ENCODE peak calls at places on chromosomes 4 and X, in six cellular contexts. A is stimulated activated CD8-positive, alpha-beta memory T cell treated with anti-CD3 and anti-CD28 coated beads, Interleukin-4, amount 100 ng/mL, for 1 hour; F is GM23248; G is cardiac fibroblast; N is NCI-H524; I is ACHN. R is an unnamed sample.

GRCh38 chrX:139834879-139835278 is 98.0 kb downstream of the ATP11C start:
- DNase-seq in A (no peak), F (no peak), G (no peak), N (no peak), I (no peak), R (no peak)

GRCh38 chrX:53223955-53224859 is 800 bp downstream of the KDM5C start:
- DNase-seq in A (no peak), F (peak), G (peak), N (no peak), I (peak), R (no peak)

GRCh38 chrX:102867254-102867653 is 69.8 kb upstream of the RAB40AL start:
- DNase-seq in A (no peak), F (no peak), G (no peak), N (no peak), I (no peak), R (no peak)

GRCh38 chrX:46317158-46317557 is 228.1 kb downstream of the ZNF674 start:
- DNase-seq in A (no peak), F (no peak), G (no peak), N (no peak), I (no peak), R (no peak)

GRCh38 chr4:8502836-8503585 is 62.4 kb downstream of the TRMT44 start:
- DNase-seq in A (no peak), F (no peak), G (peak), N (no peak), I (no peak), R (no peak)

GRCh38 chr4:165991325-165992180 is 118.5 kb downstream of the TLL1 start:
- DNase-seq in A (no peak), F (peak), G (peak), N (no peak), I (no peak), R (no peak)

GRCh38 chr4:177511611-177512010 is 69.4 kb upstream of the AGA start:
- DNase-seq in A (no peak), F (no peak), G (no peak), N (no peak), I (no peak), R (no peak)

GRCh38 chr4:113637363-113637762 is 124.2 kb downstream of the CAMK2D start:
- DNase-seq in A (no peak), F (peak), G (peak), N (no peak), I (no peak), R (no peak)

GRCh38 chr4:65825121-65825520 is 154.8 kb upstream of the EPHA5 start:
- DNase-seq in A (no peak), F (no peak), G (peak), N (no peak), I (no peak), R (no peak)

GRCh38 chr4:165474784-165475705 is 96.2 kb downstream of the CPE start:
- DNase-seq in A (no peak), F (no peak), G (no peak), N (no peak), I (no peak), R (no peak)

GRCh38 chrX:35115205-35115604 is 172.6 kb downstream of the FAM47B start:
- DNase-seq in A (no peak), F (peak), G (peak), N (no peak), I (no peak), R (no peak)

GRCh38 chr4:86918539-86919072 is 16.2 kb upstream of the AFF1 start:
- DNase-seq in A (no peak), F (peak), G (peak), N (no peak), I (no peak), R (no peak)

GRCh38 chr4:5338511-5338910 is 287.2 kb downstream of the STK32B start:
- DNase-seq in A (no peak), F (peak), G (no peak), N (no peak), I (no peak), R (no peak)

GRCh38 chrX:15468036-15468435 is 25.1 kb downstream of the PIR start:
- DNase-seq in A (no peak), F (peak), G (peak), N (peak), I (no peak), R (no peak)

GRCh38 chr4:63370997-63371396 is 1038.3 kb downstream of the TECRL start:
- DNase-seq in A (no peak), F (no peak), G (no peak), N (no peak), I (no peak), R (no peak)

GRCh38 chr4:89319756-89320155 is 12.2 kb upstream of the GPRIN3 start:
- DNase-seq in A (no peak), F (no peak), G (no peak), N (no peak), I (no peak), R (no peak)

GRCh38 chrX:10086683-10087082 is 70.1 kb upstream of the CLCN4 start:
- DNase-seq in A (no peak), F (no peak), G (no peak), N (no peak), I (no peak), R (no peak)

GRCh38 chr4:182826391-182826790 is 90.8 kb downstream of the DCTD start:
- DNase-seq in A (no peak), F (no peak), G (no peak), N (no peak), I (no peak), R (peak)

GRCh38 chr4:106695846-106696245 is 327.3 kb upstream of the GIMD1 start:
- DNase-seq in A (no peak), F (no peak), G (no peak), N (no peak), I (no peak), R (no peak)